ENCODE peak calls at places on chromosomes 13 and 19, in five cellular contexts. One of them, this sample, is unnamed.

GRCh38 chr13:80340643-80341097 is 256 bp downstream of the SPRY2 start:
- DNase-seq in gastrocnemius medialis: no peak
- DNase-seq in astrocyte: peak
- DNase-seq in fibroblast of mammary gland: peak
- DNase-seq in thoracic aorta: no peak
- DNase-seq in this sample: peak

GRCh38 chr19:58538257-58539168 is 5.4 kb upstream of the TRIM28 start:
- DNase-seq in gastrocnemius medialis: no peak
- DNase-seq in astrocyte: no peak
- DNase-seq in fibroblast of mammary gland: no peak
- DNase-seq in thoracic aorta: no peak
- DNase-seq in this sample: peak

GRCh38 chr13:59635591-59635990 is 528.1 kb downstream of the DIAPH3 start:
- DNase-seq in gastrocnemius medialis: no peak
- DNase-seq in astrocyte: no peak
- DNase-seq in fibroblast of mammary gland: no peak
- DNase-seq in thoracic aorta: no peak
- DNase-seq in this sample: no peak

GRCh38 chr13:79741006-79741405 is 260.1 kb downstream of the NDFIP2 start:
- DNase-seq in gastrocnemius medialis: no peak
- DNase-seq in astrocyte: peak
- DNase-seq in fibroblast of mammary gland: peak
- DNase-seq in thoracic aorta: no peak
- DNase-seq in this sample: peak

GRCh38 chr19:17348700-17349099 is 11.3 kb downstream of the GTPBP3 start:
- DNase-seq in gastrocnemius medialis: no peak
- DNase-seq in astrocyte: peak
- DNase-seq in fibroblast of mammary gland: peak
- DNase-seq in thoracic aorta: peak
- DNase-seq in this sample: peak

GRCh38 chr19:19657397-19657783 is 6.1 kb downstream of the ATP13A1 start:
- DNase-seq in gastrocnemius medialis: no peak
- DNase-seq in astrocyte: no peak
- DNase-seq in fibroblast of mammary gland: peak
- DNase-seq in thoracic aorta: no peak
- DNase-seq in this sample: no peak

GRCh38 chr13:34867590-34867989 is 74.5 kb upstream of the NBEA start:
- DNase-seq in gastrocnemius medialis: no peak
- DNase-seq in astrocyte: peak
- DNase-seq in fibroblast of mammary gland: peak
- DNase-seq in thoracic aorta: no peak
- DNase-seq in this sample: peak

GRCh38 chr13:78100481-78100880 is 181.8 kb upstream of the EDNRB start:
- DNase-seq in gastrocnemius medialis: no peak
- DNase-seq in astrocyte: no peak
- DNase-seq in fibroblast of mammary gland: peak
- DNase-seq in thoracic aorta: no peak
- DNase-seq in this sample: no peak

GRCh38 chr13:92175330-92175729 is 776.9 kb downstream of the GPC5 start:
- DNase-seq in gastrocnemius medialis: no peak
- DNase-seq in astrocyte: peak
- DNase-seq in fibroblast of mammary gland: peak
- DNase-seq in thoracic aorta: no peak
- DNase-seq in this sample: peak

GRCh38 chr19:4264812-4265211 is 14.3 kb upstream of the SHD start:
- DNase-seq in gastrocnemius medialis: no peak
- DNase-seq in astrocyte: no peak
- DNase-seq in fibroblast of mammary gland: no peak
- DNase-seq in thoracic aorta: no peak
- DNase-seq in this sample: no peak
- H3K4me3 ChIP-seq in gastrocnemius medialis: no peak
- H3K4me3 ChIP-seq in astrocyte: no peak
- H3K4me3 ChIP-seq in fibroblast of mammary gland: no peak
- H3K4me3 ChIP-seq in thoracic aorta: no peak
- H3K4me3 ChIP-seq in this sample: no peak

DNA sequence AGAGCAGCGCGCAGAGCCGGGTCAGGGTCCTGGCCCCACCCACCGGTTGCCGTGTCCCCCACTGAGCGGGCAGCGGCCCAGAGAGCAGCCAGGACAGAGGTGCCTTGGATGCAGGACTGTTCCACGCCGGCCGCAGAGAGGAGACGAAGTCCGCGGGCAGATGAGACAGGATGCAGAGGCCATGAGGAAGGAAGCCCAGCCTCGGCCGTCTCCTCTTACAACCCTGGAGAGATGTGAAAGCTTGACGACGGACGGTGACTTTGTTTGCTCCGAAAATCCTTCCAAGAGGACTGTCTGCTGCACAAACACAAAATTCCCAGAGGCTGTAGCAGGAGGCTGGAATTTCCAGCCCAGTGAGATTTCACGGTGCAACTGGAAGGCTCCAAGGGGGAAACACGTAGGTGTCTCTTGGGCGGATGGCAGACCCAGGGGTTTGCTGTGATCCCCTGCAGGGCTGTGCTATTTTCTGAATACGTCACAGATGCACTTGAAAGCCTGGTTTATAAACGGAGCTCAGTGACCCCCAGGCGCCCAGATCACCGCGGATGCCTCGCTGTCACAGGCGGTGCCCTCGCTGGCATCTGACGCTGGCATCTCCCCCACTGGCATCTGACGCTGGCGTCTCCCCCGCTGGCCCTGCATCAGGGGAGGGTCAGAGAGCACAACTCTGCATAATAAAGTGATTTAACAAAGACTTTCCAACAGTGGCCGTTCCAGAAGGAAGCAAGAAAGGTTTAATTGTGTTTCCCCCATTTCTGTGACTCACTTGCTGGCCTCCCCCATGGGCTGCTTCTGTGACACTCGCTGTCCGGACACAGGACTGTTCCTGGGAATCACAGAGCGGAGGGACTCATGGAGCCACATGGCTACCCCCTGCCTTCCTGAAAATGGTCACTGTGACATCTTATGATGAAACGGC is 62.0 kb upstream of the C13orf46 start:
- DNase-seq in gastrocnemius medialis: no peak
- DNase-seq in astrocyte: peak
- DNase-seq in fibroblast of mammary gland: peak
- DNase-seq in thoracic aorta: no peak
- DNase-seq in this sample: peak
- TF ChIP-seq CTCF in gastrocnemius medialis: no peak
- TF ChIP-seq CTCF in astrocyte: no peak
- TF ChIP-seq CTCF in fibroblast of mammary gland: no peak
- TF ChIP-seq CTCF in thoracic aorta: no peak
- TF ChIP-seq CTCF in this sample: no peak

GRCh38 chr19:16185925-16186234 is 670 bp downstream of the FAM32A start:
- DNase-seq in gastrocnemius medialis: no peak
- DNase-seq in astrocyte: no peak
- DNase-seq in fibroblast of mammary gland: no peak
- DNase-seq in thoracic aorta: no peak
- DNase-seq in this sample: no peak
- H3K4me3 ChIP-seq in gastrocnemius medialis: peak
- H3K4me3 ChIP-seq in astrocyte: peak
- H3K4me3 ChIP-seq in fibroblast of mammary gland: peak
- H3K4me3 ChIP-seq in thoracic aorta: peak
- H3K4me3 ChIP-seq in this sample: peak

DNA sequence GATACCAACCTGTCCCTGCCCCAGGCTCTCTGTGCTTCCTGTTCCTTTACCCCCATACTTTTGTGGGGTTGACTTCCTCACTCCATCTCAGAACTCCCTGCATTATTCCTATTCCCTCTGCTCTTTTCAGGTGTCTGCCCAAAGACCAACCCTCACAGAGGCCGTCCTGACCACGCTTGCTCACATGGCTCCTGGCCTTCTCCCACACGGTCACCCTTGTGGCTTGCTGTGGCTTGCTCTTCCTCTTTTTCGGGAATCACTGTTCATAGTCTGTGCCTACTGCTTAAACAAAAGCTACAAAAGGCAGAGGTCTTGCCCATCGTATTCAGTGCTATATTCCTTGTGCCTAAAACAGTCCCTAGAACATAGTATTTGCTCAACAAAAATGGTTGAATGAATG is 25.2 kb upstream of the ARGLU1 start:
- DNase-seq in gastrocnemius medialis: no peak
- DNase-seq in astrocyte: no peak
- DNase-seq in fibroblast of mammary gland: no peak
- DNase-seq in thoracic aorta: no peak
- DNase-seq in this sample: no peak
- TF ChIP-seq CTCF in gastrocnemius medialis: no peak
- TF ChIP-seq CTCF in astrocyte: no peak
- TF ChIP-seq CTCF in fibroblast of mammary gland: no peak
- TF ChIP-seq CTCF in thoracic aorta: no peak
- TF ChIP-seq CTCF in this sample: no peak

DNA sequence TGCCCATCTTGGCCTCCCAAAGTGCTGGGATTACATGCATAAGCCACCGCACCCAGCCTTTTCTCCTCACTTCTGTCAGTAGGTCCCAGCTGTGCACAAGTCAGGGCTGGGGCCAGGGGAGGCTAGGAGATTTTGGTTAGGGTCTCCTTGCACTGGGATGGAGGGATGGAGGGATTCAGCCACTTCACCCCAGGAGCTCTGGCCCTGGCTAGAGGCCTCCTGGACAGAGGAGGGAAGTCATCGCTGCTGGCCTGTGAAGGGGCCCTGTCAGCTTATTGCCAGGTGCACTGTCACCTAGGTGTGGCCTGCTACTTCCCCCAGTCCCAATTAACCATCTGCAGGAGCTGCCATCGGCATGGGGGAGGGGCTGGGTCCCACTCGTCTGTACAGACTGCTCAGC is 52.2 kb downstream of the CHST8 start:
- DNase-seq in gastrocnemius medialis: no peak
- DNase-seq in astrocyte: no peak
- DNase-seq in fibroblast of mammary gland: no peak
- DNase-seq in thoracic aorta: no peak
- DNase-seq in this sample: no peak
- H3K4me3 ChIP-seq in gastrocnemius medialis: no peak
- H3K4me3 ChIP-seq in astrocyte: no peak
- H3K4me3 ChIP-seq in fibroblast of mammary gland: no peak
- H3K4me3 ChIP-seq in thoracic aorta: no peak
- H3K4me3 ChIP-seq in this sample: no peak

DNA sequence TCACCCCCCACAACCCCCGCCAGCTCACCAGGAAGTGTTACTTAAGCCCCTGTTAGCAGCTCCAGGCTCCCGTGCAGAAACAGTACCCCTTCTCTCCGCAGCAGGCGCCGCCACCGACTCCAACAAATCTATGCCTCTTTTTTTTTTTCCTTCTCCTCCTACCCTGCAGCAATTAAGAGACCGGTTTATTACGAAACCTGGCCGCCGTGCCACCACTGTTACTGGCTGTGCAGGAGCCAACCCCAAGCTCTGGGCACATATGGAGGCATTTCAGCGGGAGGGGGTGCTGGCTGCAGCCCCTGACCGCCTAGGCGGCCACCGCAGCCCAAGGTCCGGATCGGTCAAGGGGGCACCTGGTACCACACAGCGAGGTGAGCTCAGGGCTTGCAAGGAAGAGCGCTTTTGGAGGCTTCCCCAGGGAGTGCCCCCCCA is 2.4 kb downstream of the GADD45B start:
- DNase-seq in gastrocnemius medialis: peak
- DNase-seq in astrocyte: peak
- DNase-seq in fibroblast of mammary gland: peak
- DNase-seq in thoracic aorta: peak
- DNase-seq in this sample: peak
- TF ChIP-seq CTCF in gastrocnemius medialis: peak
- TF ChIP-seq CTCF in astrocyte: no peak
- TF ChIP-seq CTCF in fibroblast of mammary gland: peak
- TF ChIP-seq CTCF in thoracic aorta: peak
- TF ChIP-seq CTCF in this sample: peak

DNA sequence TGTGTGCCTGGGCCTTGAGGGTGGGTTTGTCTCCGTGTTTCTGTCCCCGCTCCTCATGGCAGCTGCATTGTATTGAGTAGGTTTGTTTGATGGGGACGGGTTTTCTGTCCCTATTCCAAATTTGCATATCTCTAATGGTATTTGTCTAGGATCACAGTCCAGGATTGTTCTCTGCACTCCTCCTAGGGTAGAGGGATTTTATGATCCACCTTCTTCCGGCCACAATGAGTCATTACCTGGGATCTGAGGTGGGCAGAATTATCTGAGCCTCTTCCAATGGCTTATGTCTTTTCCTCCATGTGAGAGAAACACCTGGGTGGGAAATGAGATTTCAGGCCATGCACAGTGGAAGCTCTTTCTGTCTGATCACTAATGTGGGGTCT is 9.7 kb upstream of the LILRB3 start:
- DNase-seq in gastrocnemius medialis: no peak
- DNase-seq in astrocyte: no peak
- DNase-seq in fibroblast of mammary gland: no peak
- DNase-seq in thoracic aorta: no peak
- DNase-seq in this sample: no peak
- H3K4me3 ChIP-seq in gastrocnemius medialis: no peak
- H3K4me3 ChIP-seq in astrocyte: no peak
- H3K4me3 ChIP-seq in fibroblast of mammary gland: no peak
- H3K4me3 ChIP-seq in thoracic aorta: no peak
- H3K4me3 ChIP-seq in this sample: no peak

DNA sequence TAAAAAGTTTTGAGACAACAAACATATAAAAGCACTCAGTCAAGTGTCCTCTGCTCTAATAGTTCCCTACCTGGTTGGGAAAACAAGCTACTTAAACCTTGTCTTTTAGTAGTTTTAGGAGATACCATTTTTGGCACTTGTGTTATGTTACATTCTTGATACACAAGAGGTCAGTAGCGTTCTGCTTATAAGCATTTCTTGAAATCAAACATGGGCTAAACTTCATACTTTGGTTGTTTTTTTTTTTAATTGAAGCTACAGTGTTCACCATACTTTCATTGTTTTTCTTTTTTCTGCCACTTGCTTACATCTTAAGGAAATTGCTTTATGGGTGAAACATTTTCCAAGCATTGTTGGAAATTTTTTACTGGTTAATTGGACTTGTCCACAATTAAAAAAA is 12.9 kb downstream of the NHLRC3 start:
- DNase-seq in gastrocnemius medialis: no peak
- DNase-seq in astrocyte: peak
- DNase-seq in fibroblast of mammary gland: peak
- DNase-seq in thoracic aorta: no peak
- DNase-seq in this sample: peak
- TF ChIP-seq CTCF in gastrocnemius medialis: no peak
- TF ChIP-seq CTCF in astrocyte: peak
- TF ChIP-seq CTCF in fibroblast of mammary gland: peak
- TF ChIP-seq CTCF in thoracic aorta: peak
- TF ChIP-seq CTCF in this sample: peak

GRCh38 chr13:20831933-20832332 is 58.2 kb upstream of the EEF1AKMT1 start:
- DNase-seq in gastrocnemius medialis: no peak
- DNase-seq in astrocyte: no peak
- DNase-seq in fibroblast of mammary gland: no peak
- DNase-seq in thoracic aorta: no peak
- DNase-seq in this sample: no peak

GRCh38 chr13:20826810-20827560 is 53.2 kb upstream of the EEF1AKMT1 start:
- DNase-seq in gastrocnemius medialis: no peak
- DNase-seq in astrocyte: peak
- DNase-seq in fibroblast of mammary gland: no peak
- DNase-seq in thoracic aorta: no peak
- DNase-seq in this sample: no peak

GRCh38 chr13:20831254-20831653 is 57.5 kb upstream of the EEF1AKMT1 start:
- DNase-seq in gastrocnemius medialis: no peak
- DNase-seq in astrocyte: no peak
- DNase-seq in fibroblast of mammary gland: no peak
- DNase-seq in thoracic aorta: no peak
- DNase-seq in this sample: no peak

GRCh38 chr13:20826301-20826700 is 52.5 kb upstream of the EEF1AKMT1 start:
- DNase-seq in gastrocnemius medialis: no peak
- DNase-seq in astrocyte: no peak
- DNase-seq in fibroblast of mammary gland: no peak
- DNase-seq in thoracic aorta: no peak
- DNase-seq in this sample: no peak

GRCh38 chr13:20828540-20829364 is 55.0 kb upstream of the EEF1AKMT1 start:
- DNase-seq in gastrocnemius medialis: no peak
- DNase-seq in astrocyte: no peak
- DNase-seq in fibroblast of mammary gland: peak
- DNase-seq in thoracic aorta: no peak
- DNase-seq in this sample: peak
- H3K4me3 ChIP-seq in gastrocnemius medialis: peak
- H3K4me3 ChIP-seq in astrocyte: no peak
- H3K4me3 ChIP-seq in fibroblast of mammary gland: peak
- H3K4me3 ChIP-seq in thoracic aorta: peak
- H3K4me3 ChIP-seq in this sample: peak

This sample was measured in fibroblast of pulmonary artery.